ENCODE peak calls at places on chromosomes 13 and 19, in seven cellular contexts. C is NT2/D1; W is left ventricle myocardium inferior; R is cardiac muscle cell; X is fibroblast of lung; Z is gastrocnemius medialis; P is CD8-positive, alpha-beta memory T cell. H is an unnamed sample. For H3K4me1, the result is how much of the 10 kb centered on the place peaks cover.

GRCh38 chr13:71290963-71291937 is 575.8 kb downstream of the DACH1 start:
- DNase-seq in C (no peak), W (no peak), R (no peak), X (peak), Z (peak), P (peak), H (peak)

GRCh38 chr13:98039964-98040363 is 86.5 kb downstream of the IPO5 start:
- DNase-seq in C (no peak), W (no peak), R (no peak), X (no peak), Z (no peak), P (no peak), H (no peak)

GRCh38 chr13:110458017-110458416 is 103.5 kb downstream of the RAB20 start:
- DNase-seq in C (no peak), W (no peak), R (no peak), X (no peak), Z (no peak), P (no peak), H (no peak)

GRCh38 chr13:76865996-76866503 is 20.2 kb downstream of the KCTD12 start:
- DNase-seq in C (no peak), W (no peak), R (no peak), X (no peak), Z (no peak), P (no peak), H (no peak)

GRCh38 chr13:32904271-32904670 is 112.0 kb upstream of the KL start:
- DNase-seq in C (no peak), W (no peak), R (no peak), X (peak), Z (no peak), P (no peak), H (no peak)

GRCh38 chr19:50890422-50891252 is 17.4 kb downstream of the KLK2 start:
- DNase-seq in C (no peak), W (no peak), R (no peak), X (peak), Z (no peak), P (no peak), H (no peak)

GRCh38 chr13:40571338-40571737 is 95.1 kb downstream of the FOXO1 start:
- DNase-seq in C (no peak), W (no peak), R (no peak), X (no peak), Z (no peak), P (no peak), H (no peak)

GRCh38 chr13:23876265-23876664 is 12.9 kb downstream of the MIPEP start:
- DNase-seq in C (no peak), W (no peak), R (no peak), X (no peak), Z (no peak), P (no peak), H (no peak)

GRCh38 chr19:50311723-50312635 is 17.2 kb downstream of the KCNC3 start:
- DNase-seq in C (no peak), W (no peak), R (peak), X (no peak), Z (no peak), P (no peak), H (no peak)

GRCh38 chr19:1087813-1088418 is 7.3 kb downstream of the POLR2E start:
- DNase-seq in C (no peak), W (no peak), R (no peak), X (no peak), Z (peak), P (no peak), H (peak)

GRCh38 chr13:113732176-113732960 is 26.7 kb upstream of the TMEM255B start:
- DNase-seq in C (no peak), W (no peak), R (no peak), X (no peak), Z (no peak), P (no peak), H (no peak)

GRCh38 chr19:35461050-35461449 is 13.0 kb downstream of the FFAR2 start:
- DNase-seq in C (no peak), W (no peak), R (no peak), X (no peak), Z (no peak), P (no peak), H (no peak)

GRCh38 chr19:35460608-35461007 is 12.6 kb downstream of the FFAR2 start:
- DNase-seq in C (no peak), W (no peak), R (no peak), X (no peak), Z (no peak), P (no peak), H (no peak)

GRCh38 chr19:35459414-35460082 is 11.5 kb downstream of the FFAR2 start:
- DNase-seq in C (no peak), W (peak), R (no peak), X (no peak), Z (no peak), P (no peak), H (no peak)

GRCh38 chr19:35458821-35459391 is 10.8 kb downstream of the FFAR2 start:
- DNase-seq in C (no peak), W (no peak), R (no peak), X (no peak), Z (no peak), P (no peak), H (no peak)

GRCh38 chr19:35462476-35462953 is 14.5 kb downstream of the FFAR2 start:
- DNase-seq in C (no peak), W (no peak), R (no peak), X (no peak), Z (no peak), P (peak), H (peak)
- H3K4me1 ChIP-seq in C (under half), W (under half), R (under half), X (under half), Z (under half), P (under half), H (under half)

GRCh38 chr13:79402074-79402635 is 3.9 kb downstream of the RBM26 start:
- DNase-seq in C (no peak), W (no peak), R (no peak), X (no peak), Z (no peak), P (no peak), H (no peak)
- H3K4me1 ChIP-seq in C (under half), W (half or more), R (under half), X (under half), Z (under half), P (half or more), H (under half)

GRCh38 chr13:106230450-106230849 is 305.0 kb downstream of the EFNB2 start:
- DNase-seq in C (no peak), W (no peak), R (no peak), X (peak), Z (no peak), P (no peak), H (no peak)
- H3K4me1 ChIP-seq in C (under half), W (under half), R (under half), X (under half), Z (under half), P (under half), H (under half)

DNA sequence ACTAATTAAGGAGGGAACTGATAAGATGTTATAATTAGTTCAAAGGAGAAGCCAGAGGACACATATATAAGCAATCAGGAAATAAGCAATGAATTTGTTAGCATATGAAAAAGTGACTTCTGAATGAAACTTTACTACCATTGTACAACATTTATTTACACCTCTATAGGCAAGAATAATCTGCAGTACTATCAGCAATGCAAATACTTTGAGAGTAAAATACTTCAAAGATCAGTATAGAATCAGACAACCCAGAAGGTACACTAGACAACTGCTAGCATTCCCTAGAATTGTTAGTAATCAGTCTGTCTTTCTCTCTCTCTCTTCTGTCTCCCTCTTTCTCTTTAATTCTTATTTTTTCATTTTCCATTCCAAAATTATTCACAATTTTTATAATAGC is 196.8 kb upstream of the ATXN8OS start:
- DNase-seq in C (no peak), W (no peak), R (no peak), X (no peak), Z (no peak), P (no peak), H (no peak)
- H3K4me1 ChIP-seq in C (under half), W (under half), R (under half), X (under half), Z (under half), P (under half), H (under half)

GRCh38 chr19:19386373-19386869 is 19.1 kb upstream of the GATAD2A start:
- DNase-seq in C (no peak), W (no peak), R (no peak), X (no peak), Z (no peak), P (peak), H (no peak)

GRCh38 chr19:19382118-19382517 is 23.4 kb upstream of the GATAD2A start:
- DNase-seq in C (no peak), W (no peak), R (no peak), X (no peak), Z (no peak), P (no peak), H (no peak)

GRCh38 chr19:19385900-19386339 is 19.6 kb upstream of the GATAD2A start:
- DNase-seq in C (no peak), W (no peak), R (peak), X (peak), Z (no peak), P (no peak), H (no peak)

GRCh38 chr19:19385131-19385899 is 20.2 kb upstream of the GATAD2A start:
- DNase-seq in C (peak), W (peak), R (peak), X (peak), Z (peak), P (peak), H (peak)

DNA sequence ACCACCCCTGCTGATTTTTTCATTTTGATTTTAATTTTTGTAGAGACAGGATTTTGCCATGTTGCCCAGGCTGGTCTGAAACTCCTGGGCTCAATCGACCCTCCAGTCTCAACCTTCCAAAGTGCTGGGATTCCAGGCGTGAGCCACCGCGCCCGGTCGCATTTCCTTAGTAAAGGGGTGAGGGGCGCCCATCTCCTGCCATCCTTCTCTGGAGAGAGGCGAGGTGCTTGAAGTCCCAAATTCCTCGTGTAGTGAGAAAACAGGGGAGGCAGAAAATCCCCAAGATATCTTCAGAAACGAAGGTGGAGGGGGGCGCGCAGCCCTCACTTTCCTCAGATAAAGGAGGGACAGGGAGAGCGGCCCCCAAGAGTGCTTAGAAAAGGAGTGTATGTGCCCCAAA is 21.0 kb upstream of the GATAD2A start:
- DNase-seq in C (no peak), W (no peak), R (no peak), X (no peak), Z (no peak), P (no peak), H (no peak)
- H3K4me1 ChIP-seq in C (under half), W (under half), R (under half), X (under half), Z (under half), P (under half), H (under half)

H was measured in MM.1S.